ENCODE peak calls at places on chromosome 11, in seven cellular contexts. E, Z, C, V, D, J and S are unnamed samples.

GRCh38 chr11:42536961-42537360 is 774.8 kb upstream of the API5 start:
- DNase-seq in J (no peak), C (no peak), Z (no peak), V (no peak), D (no peak), E (no peak), S (no peak)

GRCh38 chr11:57332694-57333440 is 2.8 kb downstream of the SSRP1 start:
- DNase-seq in D (no peak), V (no peak), E (no peak), J (no peak), Z (no peak), C (no peak), S (no peak)

GRCh38 chr11:118572075-118572913 is at the start of gene ARCN1:
- DNase-seq in V (peak; percentile 64), Z (no peak), E (peak; percentile 94), J (peak; percentile 92), C (no peak), D (peak; percentile 89), S (peak; percentile 75)

GRCh38 chr11:75625970-75626691 is 42.7 kb downstream of the MAP6 start:
- DNase-seq in E (no peak), D (no peak), J (no peak), Z (no peak), V (no peak), C (no peak), S (no peak)

GRCh38 chr11:46293616-46294015 is 16.2 kb downstream of the CREB3L1 start:
- DNase-seq in J (no peak), V (no peak), D (no peak), Z (no peak), C (no peak), E (no peak), S (no peak)

GRCh38 chr11:34816698-34817213 is 99.4 kb downstream of the APIP start:
- DNase-seq in J (no peak), D (no peak), V (no peak), C (no peak), E (no peak), Z (no peak), S (no peak)

GRCh38 chr11:40328890-40329617 is 1130.4 kb downstream of the LRRC4C start:
- DNase-seq in V (peak; percentile 4), E (no peak), J (no peak), D (no peak), Z (no peak), C (peak; percentile 99), S (no peak)

GRCh38 chr11:37972691-37973090 is 1374.7 kb upstream of the RAG2 start:
- DNase-seq in C (no peak), Z (no peak), J (no peak), D (no peak), V (no peak), E (no peak), S (no peak)

GRCh38 chr11:47348859-47349258 is 3.6 kb downstream of the MYBPC3 start:
- DNase-seq in E (no peak), C (no peak), D (peak; percentile 44), J (no peak), V (no peak), Z (peak; percentile 35), S (peak; percentile 53)

GRCh38 chr11:72685560-72686480 is 11.6 kb upstream of the PDE2A start:
- DNase-seq in D (no peak), V (no peak), Z (no peak), J (no peak), E (no peak), C (no peak), S (no peak)

GRCh38 chr11:116294630-116295029 is 478.2 kb downstream of the BUD13 start:
- DNase-seq in J (no peak), V (no peak), E (no peak), C (no peak), Z (no peak), D (no peak), S (no peak)

GRCh38 chr11:8809605-8810272 is 101.2 kb upstream of the AKIP1 start:
- DNase-seq in C (no peak), Z (no peak), J (no peak), V (no peak), E (no peak), D (no peak), S (no peak)

GRCh38 chr11:8812438-8812837 is 98.6 kb upstream of the AKIP1 start:
- DNase-seq in Z (no peak), D (no peak), V (no peak), J (peak; percentile 81), E (no peak), C (no peak), S (no peak)

GRCh38 chr11:8809185-8809584 is 101.8 kb upstream of the AKIP1 start:
- DNase-seq in Z (no peak), E (no peak), C (no peak), D (no peak), J (no peak), V (no peak), S (no peak)

GRCh38 chr11:8811571-8811970 is 99.4 kb upstream of the AKIP1 start:
- DNase-seq in E (no peak), V (no peak), C (no peak), Z (no peak), J (no peak), D (no peak), S (no peak)

DNA sequence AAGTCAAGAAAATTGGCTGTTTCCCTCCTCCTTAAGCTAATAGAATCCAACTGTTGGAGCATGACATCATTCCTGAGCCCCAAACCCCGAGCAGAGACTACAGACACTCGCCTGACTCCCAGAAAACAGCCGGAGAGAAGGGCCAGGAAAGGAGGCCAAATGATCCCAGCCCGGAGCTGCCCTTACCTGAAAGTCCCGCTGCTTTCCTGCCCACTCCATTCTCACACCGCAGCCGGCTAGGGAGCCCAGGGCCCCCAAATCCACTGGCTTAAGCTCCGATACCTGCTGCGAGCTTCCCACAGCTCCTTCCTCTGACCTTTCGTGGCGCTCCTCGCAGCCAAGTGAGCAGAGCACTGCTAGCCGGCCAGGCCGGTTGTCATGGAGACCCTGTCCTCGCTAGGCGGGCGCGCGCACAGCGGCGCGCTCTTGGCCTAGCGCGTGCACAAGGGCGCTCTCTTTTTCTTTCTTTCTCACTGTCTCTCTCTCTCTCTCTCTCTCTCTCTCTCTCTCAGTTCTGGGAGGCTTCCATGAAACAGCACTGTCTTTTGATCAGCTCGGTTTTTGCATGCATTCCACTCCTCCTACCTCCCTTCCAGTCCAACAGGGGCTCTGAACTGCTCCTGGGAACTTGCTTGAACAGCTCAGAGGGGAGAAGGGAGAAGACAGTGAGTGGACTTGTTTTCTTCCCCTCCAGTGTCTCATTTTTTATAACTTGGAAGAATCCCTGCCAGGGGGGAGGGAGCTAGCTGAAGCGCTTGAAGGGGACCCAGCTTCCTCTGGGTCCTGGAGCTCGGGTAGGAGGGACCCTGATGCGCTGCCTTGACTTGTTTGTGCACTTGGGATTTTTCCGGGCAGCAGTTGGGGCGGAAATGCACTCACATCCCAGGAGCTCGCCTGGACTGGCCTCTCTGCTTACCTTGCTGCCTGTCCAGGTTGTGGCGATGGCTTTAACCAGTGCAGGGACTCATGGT is 100.4 kb upstream of the AKIP1 start:
- DNase-seq in C (no peak), Z (no peak), D (peak; percentile 53), V (peak; percentile 83), E (peak; percentile 90), J (peak; percentile 87), S (peak; percentile 37)
- TF ChIP-seq POLR2AphosphoS5 in C (no peak), Z (no peak), D (no peak), V (peak; percentile 62), E (peak; percentile 82), J (no peak), S (no peak)

GRCh38 chr11:64864473-64865285 is 13.7 kb downstream of the EHD1 start:
- DNase-seq in Z (no peak), E (peak; percentile 80), C (no peak), V (peak; percentile 32), D (no peak), J (no peak), S (no peak)
- TF ChIP-seq POLR2AphosphoS5 in Z (no peak), E (peak; percentile 64), C (no peak), V (peak; percentile 39), D (no peak), J (no peak), S (no peak)

GRCh38 chr11:103872748-103873147 is 163.7 kb upstream of the DDI1 start:
- DNase-seq in V (no peak), D (no peak), Z (no peak), J (no peak), C (no peak), E (no peak), S (no peak)

GRCh38 chr11:103871923-103872551 is 164.4 kb upstream of the DDI1 start:
- DNase-seq in J (no peak), D (no peak), V (no peak), E (no peak), C (no peak), Z (no peak), S (no peak)

GRCh38 chr11:103875855-103876510 is 160.5 kb upstream of the DDI1 start:
- DNase-seq in V (no peak), C (no peak), E (no peak), J (no peak), D (no peak), Z (no peak), S (no peak)

GRCh38 chr11:103867481-103867880 is 169.0 kb upstream of the DDI1 start:
- DNase-seq in E (no peak), D (no peak), Z (no peak), J (no peak), C (no peak), V (no peak), S (no peak)

DNA sequence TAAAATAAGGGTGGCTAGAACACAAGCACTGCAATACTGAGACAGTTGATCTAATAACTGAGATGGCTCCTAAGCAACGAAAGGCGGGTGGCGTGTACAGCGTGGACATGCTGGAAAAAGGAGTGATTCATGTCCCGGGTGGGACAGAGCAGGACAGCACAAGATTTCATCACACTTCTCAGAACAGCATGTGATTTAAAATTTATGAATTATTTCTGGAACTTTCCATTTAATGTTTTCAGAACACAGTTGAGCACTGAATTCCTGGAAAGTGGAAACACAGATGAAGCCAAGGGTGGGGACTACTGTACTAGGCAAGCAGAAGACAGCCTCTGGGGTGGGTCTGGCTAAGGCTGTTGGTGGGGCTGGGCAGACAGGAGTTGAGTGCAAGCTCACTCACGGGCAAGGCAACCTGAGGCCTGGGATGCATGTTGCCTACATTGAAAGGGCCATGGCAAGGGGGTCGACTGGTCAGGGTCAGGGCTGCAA is 165.6 kb upstream of the DDI1 start:
- DNase-seq in C (no peak), V (no peak), Z (no peak), E (no peak), J (peak; percentile 87), D (no peak), S (no peak)
- TF ChIP-seq POLR2AphosphoS5 in C (no peak), V (no peak), Z (no peak), E (no peak), J (peak; percentile 50), D (no peak), S (no peak)

DNA sequence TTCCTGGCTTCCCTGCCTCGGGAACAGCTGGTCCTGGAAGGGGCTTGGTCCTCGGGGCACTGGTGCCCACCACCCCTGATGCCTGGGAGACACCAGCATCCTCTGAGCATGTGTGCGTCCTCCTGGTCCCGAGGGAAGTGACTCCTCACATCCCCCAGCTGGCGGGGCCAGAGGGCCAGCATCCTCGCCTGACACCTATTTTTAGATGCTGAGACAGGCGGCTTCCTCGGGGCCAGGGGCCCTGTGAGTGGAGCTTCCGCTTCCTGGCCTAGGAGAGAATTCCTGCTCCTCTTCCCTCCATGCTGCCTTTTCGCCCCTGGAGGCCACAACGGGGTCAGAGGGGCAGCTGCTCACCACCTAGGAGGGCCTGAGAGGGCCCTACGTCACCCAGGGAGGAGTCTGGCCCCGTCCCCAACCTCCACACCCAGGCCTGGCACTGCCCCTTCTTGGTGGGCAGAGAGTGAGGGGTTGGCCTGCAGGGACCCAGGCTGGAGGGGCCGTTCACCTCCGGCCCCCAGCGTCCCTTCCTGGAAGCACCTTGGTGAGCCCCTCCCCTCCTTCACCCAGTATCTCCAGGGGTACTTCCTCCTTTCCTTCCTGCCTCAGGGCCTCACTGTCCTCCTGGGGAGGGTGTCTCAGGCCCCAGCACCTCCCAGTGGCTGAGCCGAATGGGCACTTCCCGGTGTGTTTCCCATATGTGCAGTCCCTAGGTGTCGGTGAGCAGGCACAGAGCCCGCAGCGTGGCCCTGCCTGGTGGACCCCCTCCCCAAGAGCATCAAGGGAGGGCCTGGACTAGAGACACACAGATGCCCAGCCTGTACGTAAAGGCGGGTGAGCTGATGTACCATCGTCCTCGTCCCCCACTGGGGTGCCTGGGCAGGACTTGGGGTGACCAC is 6.1 kb downstream of the CD81 start:
- DNase-seq in C (no peak), Z (no peak), J (no peak), V (no peak), E (peak; percentile 86), D (no peak), S (no peak)
- TF ChIP-seq POLR2AphosphoS5 in C (no peak), Z (no peak), J (no peak), V (peak; percentile 23), E (peak; percentile 79), D (no peak), S (no peak)